ENCODE peak calls at places on chromosomes 11 and 22, in five cellular contexts. U is hepatocyte, N is psoas muscle, Y is OCI-LY7, X is cardiac fibroblast. I is an unnamed sample.
A peak's percentile ranks its signal among the peaks of the same experiment; 100 is the strongest.

GRCh38 chr11:3093281-3094191 is 36.3 kb upstream of the CARS1 start:
- DNase-seq in U (no peak), N (no peak), Y (no peak), X (no peak), I (no peak)

GRCh38 chr11:60767388-60767811 is 10.7 kb downstream of the MS4A15 start:
- DNase-seq in U (no peak), N (no peak), Y (no peak), X (no peak), I (no peak)

GRCh38 chr22:41517172-41518047 is 26.9 kb downstream of the POLR3H start:
- DNase-seq in U (peak; percentile 77), N (peak; percentile 69), Y (no peak), X (peak; percentile 71), I (peak; percentile 71)

GRCh38 chr11:107821199-107821926 is 37.2 kb downstream of the SLC35F2 start:
- DNase-seq in U (no peak), N (no peak), Y (no peak), X (peak; percentile 32), I (peak; percentile 25)

GRCh38 chr22:35841907-35842518 is 124.3 kb downstream of the APOL5 start:
- DNase-seq in U (no peak), N (no peak), Y (no peak), X (no peak), I (no peak)

GRCh38 chr22:30292069-30292970 is 3.0 kb upstream of the CASTOR1 start:
- DNase-seq in U (no peak), N (no peak), Y (no peak), X (no peak), I (no peak)

GRCh38 chr11:118757881-118758399 is 33.0 kb downstream of the DDX6 start:
- DNase-seq in U (no peak), N (no peak), Y (no peak), X (no peak), I (no peak)

GRCh38 chr11:69499216-69499945 is 17.9 kb downstream of the LINC01488 start:
- DNase-seq in U (no peak), N (no peak), Y (no peak), X (no peak), I (no peak)

GRCh38 chr11:133956650-133957633 is at the start of gene IGSF9B:
- DNase-seq in U (peak; percentile 90), N (peak; percentile 83), Y (peak; percentile 83), X (peak; percentile 80), I (peak; percentile 48)

GRCh38 chr11:133953999-133954398 is 2.8 kb downstream of the IGSF9B start:
- DNase-seq in U (no peak), N (no peak), Y (no peak), X (no peak), I (no peak)

GRCh38 chr11:133955945-133956421 is 785 bp downstream of the IGSF9B start:
- DNase-seq in U (no peak), N (no peak), Y (no peak), X (no peak), I (no peak)

GRCh38 chr11:133953571-133953970 is 3.2 kb downstream of the IGSF9B start:
- DNase-seq in U (no peak), N (no peak), Y (no peak), X (no peak), I (no peak)

GRCh38 chr11:133955091-133955846 is 1.5 kb downstream of the IGSF9B start:
- DNase-seq in U (no peak), N (no peak), Y (no peak), X (peak; percentile 22), I (no peak)
- H3K4me3 ChIP-seq in U (no peak overlapping the region), N (peak overlapping the region; percentile 82), Y (no peak overlapping the region), X (no peak overlapping the region), I (no peak overlapping the region)

DNA sequence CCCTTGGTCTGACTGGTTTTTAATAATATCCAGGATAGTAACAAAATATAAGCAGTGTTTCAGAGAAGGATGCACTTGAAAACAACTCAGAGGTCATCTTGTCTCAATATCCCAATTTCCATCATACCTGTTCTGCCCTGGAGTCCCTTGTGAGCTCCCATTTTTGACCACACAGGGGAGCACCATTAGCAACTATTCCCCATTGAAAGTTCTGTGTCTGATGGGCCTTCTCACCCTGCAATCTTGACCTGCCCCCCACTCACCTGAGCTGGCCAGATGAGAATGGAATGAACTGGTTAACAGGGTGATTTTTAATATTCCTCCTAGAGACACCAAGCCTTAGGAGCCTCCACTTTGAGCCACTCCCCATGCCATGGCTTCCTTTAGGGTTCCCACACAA is 3.8 kb upstream of the CAPN5 start:
- DNase-seq in U (no peak), N (no peak), Y (no peak), X (no peak), I (no peak)
- TF ChIP-seq CTCF in U (peak; percentile 8), N (no peak), Y (peak; percentile 28), X (no peak), I (peak; percentile 17)

DNA sequence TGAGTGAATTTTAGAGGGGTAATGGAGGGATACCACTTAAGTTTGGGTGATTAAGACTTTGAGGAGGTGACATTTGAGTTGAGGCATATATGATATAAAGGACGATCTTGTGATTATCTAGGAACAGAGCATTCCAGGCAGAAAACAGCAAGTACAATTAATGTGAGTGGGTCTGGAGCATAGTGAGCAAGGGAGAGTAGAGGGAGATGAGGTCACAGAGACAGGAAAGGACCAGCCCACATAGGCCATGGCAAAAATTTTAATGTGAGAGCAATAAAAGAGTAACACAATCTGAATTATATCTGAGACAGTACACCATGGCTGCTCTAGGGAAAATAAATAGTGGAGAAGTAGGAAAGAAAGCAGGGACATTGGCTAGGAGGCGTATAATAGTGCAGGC is 14.5 kb upstream of the HSPA8 start:
- DNase-seq in U (no peak), N (no peak), Y (no peak), X (no peak), I (no peak)
- H3K4me3 ChIP-seq in U (no peak overlapping the region), N (no peak overlapping the region), Y (no peak overlapping the region), X (no peak overlapping the region), I (no peak overlapping the region)

GRCh38 chr22:38230108-38230825 is 28.5 kb downstream of the MAFF start:
- DNase-seq in U (peak; percentile 75), N (no peak), Y (peak; percentile 24), X (peak; percentile 82), I (no peak)
- TF ChIP-seq CTCF in U (peak; percentile 52), N (peak; percentile 21), Y (peak; percentile 64), X (peak; percentile 39), I (peak; percentile 32)

DNA sequence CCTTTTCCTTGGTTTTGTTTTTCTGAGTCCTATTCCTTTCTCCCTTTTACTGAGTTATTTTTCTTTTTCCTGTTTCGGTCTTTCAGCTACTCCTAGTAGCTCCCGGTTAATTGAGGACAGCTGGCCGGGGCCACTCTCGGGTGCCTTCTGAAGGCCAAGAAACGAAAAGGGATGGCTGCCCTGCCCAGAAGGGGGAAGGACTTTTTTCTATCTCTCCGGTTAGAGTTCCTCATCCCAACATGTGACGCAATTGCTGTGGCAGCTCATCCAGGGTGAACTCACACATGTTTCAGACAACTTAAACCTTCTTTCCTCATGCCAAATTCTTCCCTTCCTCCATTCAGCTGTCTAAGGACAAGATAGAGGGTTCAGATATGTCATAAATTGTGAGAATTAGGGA is 83.6 kb downstream of the PIWIL4 start:
- DNase-seq in U (peak; percentile 45), N (peak; percentile 72), Y (no peak), X (peak; percentile 87), I (peak; percentile 85)
- H3K4me3 ChIP-seq in U (no peak overlapping the region), N (no peak overlapping the region), Y (no peak overlapping the region), X (no peak overlapping the region), I (no peak overlapping the region)

DNA sequence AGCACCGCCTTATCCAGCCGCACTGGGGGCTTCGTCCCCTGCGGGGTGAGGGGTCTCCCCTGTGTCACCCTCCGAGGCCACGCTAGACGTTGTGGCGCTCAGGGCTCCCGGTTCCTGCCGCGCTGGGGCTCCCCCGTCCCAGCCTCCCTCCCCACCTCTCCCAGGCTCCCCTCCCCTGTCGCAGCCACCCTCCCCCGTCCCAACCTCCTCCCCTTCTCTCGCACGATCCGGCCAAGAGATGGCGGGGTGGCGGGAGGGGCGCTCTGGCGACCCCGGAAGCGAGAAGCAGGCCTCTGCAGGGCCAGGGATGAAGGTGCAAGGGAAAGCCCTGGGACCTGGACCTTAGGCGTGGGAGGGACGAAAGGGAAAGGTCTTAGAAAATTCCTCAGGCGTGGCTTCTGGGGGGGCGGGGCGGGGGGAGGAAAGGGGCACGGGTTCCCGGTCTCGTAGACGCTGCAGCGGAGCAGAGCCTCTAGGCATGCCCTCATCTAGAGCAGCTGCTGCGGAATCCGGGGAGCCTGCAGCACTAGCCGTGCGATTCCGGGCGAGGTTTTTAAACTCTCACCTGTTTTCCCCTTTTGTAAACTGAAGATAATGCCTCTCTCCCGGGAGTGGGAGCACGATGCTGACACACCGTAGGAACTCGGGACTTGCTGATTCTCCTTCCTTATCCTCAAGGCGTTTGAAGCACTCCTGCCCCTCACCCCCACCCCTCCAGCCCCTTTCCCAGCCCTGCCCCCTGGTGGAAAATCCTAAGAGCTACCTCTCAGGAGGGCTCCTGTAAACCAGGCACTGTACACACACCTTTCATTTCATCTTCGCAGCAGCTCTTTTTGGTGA is 14.4 kb downstream of the KCNJ5 start:
- DNase-seq in U (peak; percentile 65), N (peak; percentile 27), Y (no peak), X (peak; percentile 40), I (no peak)
- TF ChIP-seq CTCF in U (peak; percentile 54), N (no peak), Y (peak; percentile 43), X (peak; percentile 48), I (peak; percentile 44)

GRCh38 chr22:20434773-20435172 is 2.9 kb downstream of the SCARF2 start:
- DNase-seq in U (no peak), N (no peak), Y (no peak), X (no peak), I (no peak)

GRCh38 chr22:20435436-20436308 is 2.0 kb downstream of the SCARF2 start:
- DNase-seq in U (no peak), N (no peak), Y (no peak), X (no peak), I (no peak)

GRCh38 chr22:20437253-20438065 is at the start of gene SCARF2:
- DNase-seq in U (peak; percentile 86), N (peak; percentile 71), Y (no peak), X (peak; percentile 79), I (peak; percentile 55)

GRCh38 chr22:20438066-20438677 is 547 bp upstream of the SCARF2 start:
- DNase-seq in U (peak; percentile 58), N (no peak), Y (no peak), X (peak; percentile 46), I (peak; percentile 44)

DNA sequence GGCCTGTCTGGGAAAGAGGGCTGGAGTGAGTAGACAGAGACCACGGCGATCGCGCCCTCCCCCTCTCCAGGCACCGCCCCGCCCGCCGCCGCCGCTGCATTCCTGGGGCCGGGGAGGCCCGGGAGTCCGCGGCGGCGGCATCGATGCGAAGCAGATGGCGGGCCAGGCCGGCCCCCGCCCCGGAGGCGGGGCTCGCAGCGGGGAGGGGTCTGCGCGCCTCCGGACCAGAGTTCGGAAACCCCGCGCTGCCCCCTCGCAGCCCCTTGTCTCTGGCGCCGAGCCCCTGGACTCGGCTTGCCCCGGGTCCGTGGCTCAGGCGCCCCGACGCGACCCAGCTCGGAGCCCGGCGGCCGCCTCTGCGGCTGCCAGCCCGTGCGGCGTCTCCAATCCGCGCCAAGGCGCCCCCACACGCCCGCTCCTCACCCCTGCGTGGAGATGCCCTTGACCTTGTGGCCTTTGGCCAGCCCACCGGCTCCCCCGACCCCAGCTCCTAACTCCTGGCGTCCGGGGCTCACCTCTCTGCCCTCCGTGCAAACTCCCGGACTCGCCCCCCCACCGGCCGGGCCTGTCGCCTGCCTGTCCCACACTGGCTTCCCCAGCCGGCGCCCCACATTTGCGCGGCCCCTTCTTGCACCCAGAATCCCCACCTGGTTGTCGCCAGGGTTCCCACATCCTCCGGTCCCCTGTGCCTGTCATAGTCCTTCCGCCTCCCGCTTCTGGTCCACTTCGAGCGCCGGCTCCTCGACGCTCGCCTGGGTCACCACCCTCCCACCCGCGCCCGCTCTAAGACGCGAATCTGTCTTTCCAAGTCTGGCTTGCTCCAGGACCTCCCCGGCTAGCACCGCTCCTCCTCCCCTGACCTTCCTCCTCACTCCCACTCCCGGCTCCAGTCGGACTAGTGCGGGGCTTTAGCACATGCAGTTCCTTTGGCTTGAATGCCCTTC is 1.0 kb downstream of the SCARF2 start:
- DNase-seq in U (peak; percentile 74), N (no peak), Y (no peak), X (peak; percentile 55), I (peak; percentile 34)
- H3K4me3 ChIP-seq in U (peak overlapping the region; percentile 89), N (peak overlapping the region; percentile 69), Y (no peak overlapping the region), X (peak overlapping the region; percentile 80), I (peak overlapping the region; percentile 91)

GRCh38 chr11:10688401-10688800 is 5.2 kb downstream of the IRAG1 start:
- DNase-seq in U (no peak), N (no peak), Y (no peak), X (no peak), I (no peak)
- TF ChIP-seq CTCF in U (no peak), N (no peak), Y (no peak), X (peak; percentile 43), I (peak; percentile 35)